ENCODE peak calls at places on chromosome 17, in seven cellular contexts. N, F, B, T, Q, K and E are unnamed samples.

GRCh38 chr17:55731586-55732250 is 9.1 kb upstream of the TMEM100 start:
- DNase-seq in N (peak; percentile 20), F (no peak), B (no peak), T (no peak), Q (no peak), K (no peak), E (no peak)

GRCh38 chr17:76252040-76252954 is 12.0 kb upstream of the RNF157 start:
- DNase-seq in N (no peak), F (peak; percentile 99), B (peak; percentile 67), T (peak; percentile 82), Q (peak; percentile 41), K (no peak), E (peak; percentile 100)

GRCh38 chr17:75288784-75289121 is 480 bp downstream of the SLC25A19 start:
- DNase-seq in N (peak; percentile 65), F (peak; percentile 48), B (no peak), T (no peak), Q (peak; percentile 78), K (no peak), E (no peak)

GRCh38 chr17:80789356-80789902 is 202.2 kb upstream of the CHMP6 start:
- DNase-seq in N (no peak), F (no peak), B (peak; percentile 33), T (peak; percentile 89), Q (peak; percentile 71), K (peak; percentile 24), E (peak; percentile 74)

GRCh38 chr17:43085489-43085888 is 39.7 kb downstream of the BRCA1 start:
- DNase-seq in N (no peak), F (peak; percentile 40), B (peak; percentile 46), T (peak; percentile 50), Q (no peak), K (peak; percentile 12), E (no peak)

GRCh38 chr17:63596856-63597557 is 3.7 kb upstream of the TACO1 start:
- DNase-seq in N (no peak), F (no peak), B (no peak), T (no peak), Q (no peak), K (no peak), E (no peak)

GRCh38 chr17:2253768-2254406 is 49.7 kb downstream of the SMG6 start:
- DNase-seq in N (no peak), F (no peak), B (no peak), T (no peak), Q (no peak), K (no peak), E (no peak)

GRCh38 chr17:80109066-80109618 is 7.8 kb downstream of the GAA start:
- DNase-seq in N (no peak), F (no peak), B (peak; percentile 2), T (no peak), Q (no peak), K (no peak), E (no peak)

GRCh38 chr17:30005709-30006320 is 64.4 kb downstream of the EFCAB5 start:
- DNase-seq in N (no peak), F (peak; percentile 87), B (peak; percentile 18), T (peak; percentile 68), Q (no peak), K (no peak), E (peak; percentile 11)

GRCh38 chr17:17391575-17392370 is 85.0 kb upstream of the MED9 start:
- DNase-seq in N (no peak), F (no peak), B (no peak), T (peak; percentile 57), Q (peak; percentile 43), K (no peak), E (peak; percentile 20)

GRCh38 chr17:10380631-10381408 is 8.0 kb upstream of the MYH13 start:
- DNase-seq in N (no peak), F (no peak), B (peak; percentile 61), T (no peak), Q (no peak), K (no peak), E (no peak)

GRCh38 chr17:62652251-62653001 is 25.0 kb downstream of the MRC2 start:
- DNase-seq in N (peak; percentile 63), F (peak; percentile 58), B (peak; percentile 29), T (peak; percentile 86), Q (no peak), K (no peak), E (peak; percentile 69)

GRCh38 chr17:57619061-57619937 is 125.8 kb downstream of the CCDC182 start:
- DNase-seq in N (no peak), F (no peak), B (no peak), T (peak; percentile 93), Q (no peak), K (no peak), E (no peak)

GRCh38 chr17:2975469-2975958 is 87.9 kb downstream of the OR1D5 start:
- DNase-seq in N (no peak), F (peak; percentile 43), B (no peak), T (peak; percentile 21), Q (no peak), K (peak; percentile 90), E (peak; percentile 79)

GRCh38 chr17:71472809-71473789 is 647.7 kb upstream of the SOX9 start:
- DNase-seq in N (peak; percentile 81), F (peak; percentile 50), B (peak; percentile 81), T (peak; percentile 58), Q (peak; percentile 74), K (peak; percentile 86), E (peak; percentile 63)

GRCh38 chr17:19759934-19760530 is 11.9 kb upstream of the ALDH3A1 start:
- DNase-seq in N (peak; percentile 52), F (no peak), B (no peak), T (no peak), Q (no peak), K (no peak), E (no peak)

GRCh38 chr17:48546187-48546923 is 1.4 kb upstream of the HOXB2 start:
- DNase-seq in N (peak; percentile 64), F (no peak), B (no peak), T (no peak), Q (no peak), K (no peak), E (peak; percentile 36)

GRCh38 chr17:39709998-39710964 is 10.4 kb downstream of the ERBB2 start:
- DNase-seq in N (no peak), F (no peak), B (no peak), T (no peak), Q (no peak), K (no peak), E (no peak)

GRCh38 chr17:32283745-32284207 is 18.1 kb downstream of the RHBDL3 start:
- DNase-seq in N (no peak), F (no peak), B (no peak), T (peak; percentile 56), Q (no peak), K (no peak), E (no peak)

GRCh38 chr17:31722251-31723056 is 136.6 kb downstream of the COPRS start:
- DNase-seq in N (no peak), F (no peak), B (no peak), T (peak; percentile 85), Q (no peak), K (no peak), E (no peak)

GRCh38 chr17:62750502-62751349 is 57.4 kb downstream of the MARCHF10 start:
- DNase-seq in N (peak; percentile 62), F (peak; percentile 92), B (no peak), T (peak; percentile 38), Q (no peak), K (no peak), E (no peak)

DNA sequence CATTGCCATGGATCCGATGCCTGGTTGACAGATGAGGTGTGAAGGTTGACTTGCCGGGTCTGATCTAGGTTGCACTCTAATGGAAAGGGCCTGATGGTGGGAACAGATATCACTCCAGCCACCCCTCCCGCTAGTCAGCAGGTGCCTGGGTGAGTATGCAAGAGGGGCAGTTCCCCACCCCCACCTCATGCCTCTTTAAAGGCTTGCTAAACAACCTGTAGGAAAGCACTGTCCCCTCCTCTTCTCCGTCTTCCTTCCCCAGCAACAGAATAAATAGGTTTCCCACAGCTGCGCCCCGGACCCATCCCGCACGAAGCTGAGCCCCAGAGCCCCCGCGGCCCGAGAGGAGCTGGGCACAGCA is 746 bp upstream of the TMEM132E start:
- DNase-seq in N (no peak), F (no peak), B (no peak), T (no peak), Q (no peak), K (no peak), E (no peak)
- H2AFZ ChIP-seq in N (peak overlapping the region; percentile 94), F (no peak overlapping the region), B (peak overlapping the region; percentile 53), T (no peak overlapping the region), Q (no peak overlapping the region), K (no peak overlapping the region), E (no peak overlapping the region)

DNA sequence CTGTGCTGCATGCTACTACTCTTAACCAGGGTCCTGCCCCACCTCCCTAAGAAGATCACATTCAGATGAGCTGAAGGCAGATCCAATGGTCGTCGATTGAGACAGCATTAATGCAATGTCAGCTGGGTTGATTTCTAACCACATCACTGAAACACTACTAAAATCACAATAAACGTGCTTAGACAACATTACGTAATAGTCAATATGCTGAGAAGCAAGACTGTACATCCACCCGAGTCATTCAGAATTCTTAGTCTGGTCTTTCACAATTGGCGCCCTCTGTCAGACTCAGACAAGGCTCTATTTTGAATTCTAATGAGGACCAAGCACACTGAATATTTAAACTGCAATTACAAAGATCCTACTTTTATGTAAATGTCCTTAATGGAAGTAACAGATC is 205.2 kb downstream of the STX8 start:
- DNase-seq in N (no peak), F (no peak), B (no peak), T (peak; percentile 69), Q (no peak), K (no peak), E (peak; percentile 59)
- H2AFZ ChIP-seq in N (no peak overlapping the region), F (no peak overlapping the region), B (no peak overlapping the region), T (no peak overlapping the region), Q (no peak overlapping the region), K (no peak overlapping the region), E (no peak overlapping the region)

DNA sequence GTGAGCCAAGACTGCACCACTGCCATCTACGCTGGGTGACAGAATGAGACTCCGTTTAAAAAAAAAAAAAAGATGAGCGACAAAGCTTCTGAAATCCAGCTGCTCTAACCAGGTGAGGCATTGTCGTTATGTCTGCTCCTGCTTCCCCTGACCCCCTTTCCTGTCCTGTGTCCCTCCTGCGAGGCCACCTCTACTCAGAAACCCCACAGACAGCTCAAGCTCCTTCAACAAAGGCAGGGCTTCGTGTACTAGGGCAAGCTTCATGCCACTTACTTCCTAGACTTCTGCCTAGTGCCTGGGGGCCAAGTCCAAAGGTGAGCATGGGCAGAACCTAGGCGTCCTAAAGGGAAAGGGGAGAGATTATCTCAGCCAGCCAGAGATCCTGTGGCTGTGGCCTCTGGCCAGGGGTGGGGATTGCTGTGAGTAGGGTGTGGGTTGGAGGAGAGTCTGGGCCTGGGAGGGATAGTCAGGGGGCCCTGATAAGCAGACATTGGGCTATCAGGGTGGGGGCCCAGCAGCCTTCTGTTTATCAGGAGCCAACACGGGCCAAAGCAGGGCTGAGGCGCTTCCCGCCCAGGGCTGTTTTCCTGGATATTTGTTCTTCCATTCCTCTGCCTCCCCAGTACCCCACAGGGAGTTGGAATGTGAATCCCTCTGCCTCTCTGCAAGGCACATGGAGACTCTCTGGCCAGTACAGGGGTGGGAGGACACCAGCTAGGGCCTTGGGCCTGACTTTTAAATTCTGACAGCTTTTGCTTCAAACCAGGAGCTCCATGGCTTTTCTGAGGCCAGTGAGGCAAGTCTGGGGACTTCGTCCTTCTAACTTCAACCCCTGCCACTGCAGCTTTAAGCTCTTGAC is 10.4 kb downstream of the ERAL1 start:
- DNase-seq in N (no peak), F (peak; percentile 52), B (peak; percentile 47), T (no peak), Q (no peak), K (no peak), E (no peak)
- H2AFZ ChIP-seq in N (peak overlapping the region; percentile 34), F (no peak overlapping the region), B (peak overlapping the region; percentile 27), T (no peak overlapping the region), Q (peak overlapping the region; percentile 71), K (no peak overlapping the region), E (no peak overlapping the region)

GRCh38 chr17:46771601-46772012 is 46.9 kb downstream of the WNT3 start:
- DNase-seq in N (no peak), F (peak; percentile 62), B (peak; percentile 76), T (peak; percentile 30), Q (peak; percentile 45), K (no peak), E (no peak)
- H2AFZ ChIP-seq in N (peak overlapping the region; percentile 85), F (peak overlapping the region; percentile 42), B (peak overlapping the region; percentile 80), T (peak overlapping the region; percentile 33), Q (peak overlapping the region; percentile 85), K (peak overlapping the region; percentile 24), E (peak overlapping the region; percentile 81)